ENCODE peak calls at places on chromosomes 6 and 20, in four cellular contexts. F is epithelial cell of prostate, Q is fibroblast of mammary gland, A is prostate gland. B is an unnamed sample.

GRCh38 chr6:127120109-127120786 is 1.8 kb downstream of the RSPO3 start:
- DNase-seq in F (no peak), Q (no peak), A (no peak), B (no peak)

GRCh38 chr20:62823688-62824475 is 7.0 kb downstream of the COL9A3 start:
- DNase-seq in F (no peak), Q (no peak), A (no peak), B (no peak)

GRCh38 chr20:44288252-44288651 is 22.8 kb downstream of the FITM2 start:
- DNase-seq in F (no peak), Q (no peak), A (no peak), B (no peak)

GRCh38 chr6:170179925-170180324 is 111.0 kb downstream of the DLL1 start:
- DNase-seq in F (no peak), Q (no peak), A (peak), B (no peak)

GRCh38 chr20:57230247-57230646 is 36.2 kb downstream of the BMP7 start:
- DNase-seq in F (no peak), Q (no peak), A (no peak), B (no peak)

GRCh38 chr20:46674253-46675083 is 14.8 kb downstream of the TP53RK start:
- DNase-seq in F (no peak), Q (no peak), A (no peak), B (no peak)

GRCh38 chr6:95087394-95088097 is 489.8 kb upstream of the MANEA start:
- DNase-seq in F (peak), Q (peak), A (no peak), B (peak)

GRCh38 chr6:77290798-77291197 is 172.5 kb downstream of the HTR1B start:
- DNase-seq in F (no peak), Q (no peak), A (no peak), B (no peak)

GRCh38 chr20:50009521-50010454 is 27.0 kb downstream of the SNAI1 start:
- DNase-seq in F (no peak), Q (no peak), A (no peak), B (no peak)

GRCh38 chr6:51684038-51684437 is 403.4 kb downstream of the PKHD1 start:
- DNase-seq in F (no peak), Q (no peak), A (no peak), B (no peak)

GRCh38 chr20:2799271-2799670 is 1.2 kb downstream of the CPXM1 start:
- DNase-seq in F (no peak), Q (no peak), A (no peak), B (no peak)

GRCh38 chr6:43454290-43455033 is 886 bp downstream of the DLK2 start:
- DNase-seq in F (no peak), Q (peak), A (peak), B (peak)